ENCODE peak calls at places on chromosomes 1 and 21, in four cellular contexts. V is H9, N is IMR-90, L is mesendoderm. F is an unnamed sample.

GRCh38 chr1:31306278-31306677 is 9.4 kb downstream of the ZCCHC17 start:
- DNase-seq in L (no peak), N (peak), V (no peak), F (peak)

GRCh38 chr1:24926596-24927249 is 3.4 kb downstream of the RUNX3 start:
- DNase-seq in V (no peak), N (no peak), L (peak), F (no peak)

GRCh38 chr1:191498318-191498717 is 659.9 kb upstream of the RGS18 start:
- DNase-seq in V (no peak), L (no peak), N (peak), F (no peak)

GRCh38 chr1:82795503-82796149 is 994.9 kb downstream of the ADGRL2 start:
- DNase-seq in L (peak), V (no peak), N (no peak), F (no peak)

GRCh38 chr1:167617100-167617949 is 12.7 kb upstream of the RCSD1 start:
- DNase-seq in N (peak), L (peak), V (no peak), F (peak)

GRCh38 chr1:183444243-183444642 is 26.1 kb upstream of the NMNAT2 start:
- DNase-seq in V (no peak), L (peak), N (peak), F (peak)

GRCh38 chr1:210758761-210759160 is 375.2 kb downstream of the KCNH1 start:
- DNase-seq in L (no peak), V (no peak), N (no peak), F (peak)

GRCh38 chr1:27403065-27403726 is 10.8 kb downstream of the GPR3 start:
- DNase-seq in N (peak), L (peak), V (peak), F (peak)

GRCh38 chr21:39788383-39788782 is 43.4 kb downstream of the IGSF5 start:
- DNase-seq in L (peak), V (peak), N (peak), F (peak)

GRCh38 chr1:94926915-94927404 is at the start of gene CNN3:
- DNase-seq in L (peak), N (peak), V (peak), F (peak)

GRCh38 chr1:194062962-194063361 is 876.5 kb upstream of the B3GALT2 start:
- DNase-seq in V (no peak), L (no peak), N (no peak), F (no peak)

GRCh38 chr1:25428475-25429166 is 2.1 kb upstream of the MACO1 start:
- DNase-seq in L (no peak), N (no peak), V (no peak), F (no peak)

GRCh38 chr21:42525228-42525604 is 11.6 kb downstream of the SLC37A1 start:
- DNase-seq in V (no peak), N (peak), L (peak), F (peak)

GRCh38 chr1:117275055-117275454 is 64.3 kb upstream of the VTCN1 start:
- DNase-seq in V (no peak), L (no peak), N (peak), F (no peak)

GRCh38 chr1:107695341-107695740 is 269.6 kb downstream of the VAV3 start:
- DNase-seq in L (no peak), V (no peak), N (no peak), F (no peak)

GRCh38 chr1:224411766-224412165 is 22.8 kb downstream of the WDR26 start:
- DNase-seq in L (no peak), N (peak), V (no peak), F (no peak)

GRCh38 chr1:110645962-110646735 is 28.6 kb downstream of the KCNA3 start:
- DNase-seq in V (no peak), N (peak), L (no peak), F (no peak)

GRCh38 chr21:40043423-40043822 is 176.2 kb downstream of the PCP4 start:
- DNase-seq in N (no peak), L (peak), V (no peak), F (no peak)

GRCh38 chr1:66426231-66426853 is 107.6 kb upstream of the SGIP1 start:
- DNase-seq in L (no peak), V (no peak), N (no peak), F (no peak)

GRCh38 chr1:217981430-217981829 is 303.7 kb upstream of the RRP15 start:
- DNase-seq in V (no peak), L (no peak), N (no peak), F (no peak)

GRCh38 chr1:46466477-46467182 is 23.0 kb upstream of the DMBX1 start:
- DNase-seq in V (peak), L (peak), N (no peak), F (peak)

GRCh38 chr1:182193908-182194550 is 132.5 kb upstream of the ZNF648 start:
- DNase-seq in N (peak), L (no peak), V (no peak), F (peak)

GRCh38 chr1:40712405-40712944 is 21.0 kb downstream of the NFYC start:
- DNase-seq in V (no peak), N (no peak), L (no peak), F (no peak)

GRCh38 chr1:200053639-200054038 is 26.1 kb downstream of the NR5A2 start:
- DNase-seq in L (no peak), V (no peak), N (peak), F (no peak)

GRCh38 chr21:26169061-26169610 is 1.4 kb downstream of the APP start:
- DNase-seq in L (peak), V (peak), N (peak), F (peak)

GRCh38 chr1:55402117-55402516 is 187.0 kb upstream of the USP24 start:
- DNase-seq in V (no peak), N (peak), L (no peak), F (peak)

GRCh38 chr1:208089971-208090755 is 154.0 kb downstream of the PLXNA2 start:
- DNase-seq in N (peak), L (no peak), V (no peak), F (no peak)

GRCh38 chr1:156097499-156098178 is 15.4 kb upstream of the MEX3A start:
- DNase-seq in V (no peak), L (no peak), N (no peak), F (no peak)

GRCh38 chr1:152906023-152906565 is 2.3 kb upstream of the IVL start:
- DNase-seq in V (no peak), L (peak), N (peak), F (peak)

GRCh38 chr1:7474786-7475502 is 296.2 kb upstream of the VAMP3 start:
- DNase-seq in L (peak), N (no peak), V (no peak), F (no peak)

GRCh38 chr1:200150721-200151120 is 123.2 kb downstream of the NR5A2 start:
- DNase-seq in N (peak), V (no peak), L (peak), F (peak)

GRCh38 chr1:203692565-203693470 is 66.2 kb downstream of the ATP2B4 start:
- DNase-seq in L (peak), N (peak), V (no peak), F (peak)

GRCh38 chr1:43008425-43009108 is 49.9 kb upstream of the SLC2A1 start:
- DNase-seq in L (peak), V (peak), N (no peak), F (peak)

GRCh38 chr1:157520386-157520935 is 31.9 kb downstream of the FCRL5 start:
- DNase-seq in L (no peak), N (no peak), V (no peak), F (no peak)
- H3K23ac ChIP-seq in L (no peak), N (no peak), V (no peak), F (no peak)

DNA sequence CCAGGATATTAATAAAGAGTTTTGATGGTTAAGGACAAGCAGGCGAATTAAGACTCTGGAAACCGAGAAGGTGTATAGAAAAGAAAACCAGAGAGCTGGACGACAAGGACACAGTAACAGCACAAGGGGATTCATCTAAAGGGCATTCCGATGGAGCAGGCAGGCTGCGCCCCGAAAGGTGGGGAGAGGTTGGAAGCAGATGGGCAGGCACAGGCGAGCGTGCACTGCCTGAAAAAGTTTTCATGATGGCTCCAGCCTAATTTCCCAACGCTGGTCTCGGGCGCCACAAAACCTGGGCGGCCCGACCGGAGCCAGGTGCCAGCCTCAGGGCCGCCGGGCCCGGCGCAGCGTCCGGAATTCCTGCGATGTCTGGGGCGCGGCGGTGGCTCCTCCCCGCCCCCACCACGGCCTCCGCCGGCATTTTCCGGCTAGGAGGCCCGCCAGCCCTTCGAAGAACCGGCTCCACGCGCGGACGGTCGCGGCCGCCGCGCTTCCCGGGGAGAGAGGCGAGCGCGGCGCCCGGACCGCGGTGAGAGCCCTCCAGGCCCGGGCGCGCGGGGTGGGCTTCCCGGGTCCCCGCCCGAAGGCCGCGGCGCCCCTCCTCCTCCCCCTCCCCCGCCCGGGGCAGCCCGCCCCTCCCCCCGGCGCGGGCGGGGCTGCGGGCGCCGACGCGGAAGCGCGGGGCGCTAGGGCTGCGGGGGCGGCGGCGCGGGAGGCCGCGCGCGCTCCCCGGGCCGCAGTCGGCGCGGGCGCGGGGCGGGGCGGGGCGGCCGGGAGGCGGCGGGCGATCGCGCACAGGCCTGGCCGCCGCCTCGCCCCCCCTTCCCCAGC is 701 bp upstream of the DYRK1A start:
- DNase-seq in V (peak), N (peak), L (peak), F (peak)
- H3K23ac ChIP-seq in V (no peak), N (peak), L (peak), F (no peak)

GRCh38 chr1:3500265-3500835 is 45.9 kb downstream of the ARHGEF16 start:
- DNase-seq in V (no peak), L (no peak), N (no peak), F (no peak)
- H3K23ac ChIP-seq in V (no peak), L (no peak), N (no peak), F (no peak)

GRCh38 chr1:85058781-85059180 is 10.5 kb upstream of the MCOLN3 start:
- DNase-seq in L (no peak), N (no peak), V (no peak), F (no peak)

GRCh38 chr1:85060038-85060437 is 11.7 kb upstream of the MCOLN3 start:
- DNase-seq in L (no peak), V (no peak), N (no peak), F (no peak)

GRCh38 chr1:85058311-85058710 is 10.0 kb upstream of the MCOLN3 start:
- DNase-seq in V (no peak), L (no peak), N (no peak), F (no peak)

GRCh38 chr1:85061711-85062424 is 13.6 kb upstream of the MCOLN3 start:
- DNase-seq in N (peak), L (peak), V (peak), F (peak)

GRCh38 chr1:85059563-85059962 is 11.3 kb upstream of the MCOLN3 start:
- DNase-seq in V (no peak), N (no peak), L (no peak), F (no peak)
- H3K23ac ChIP-seq in V (no peak), N (no peak), L (no peak), F (no peak)

GRCh38 chr1:154999651-155000474 is 2.7 kb upstream of the ZBTB7B start:
- DNase-seq in L (peak), V (peak), N (no peak), F (peak)

GRCh38 chr1:155000475-155000724 is 2.2 kb upstream of the ZBTB7B start:
- DNase-seq in L (no peak), N (no peak), V (no peak), F (no peak)

GRCh38 chr1:155001688-155002474 is 721 bp upstream of the ZBTB7B start:
- DNase-seq in L (peak), V (peak), N (peak), F (peak)

GRCh38 chr1:155001438-155001687 is 1.2 kb upstream of the ZBTB7B start:
- DNase-seq in V (no peak), N (no peak), L (peak), F (no peak)

GRCh38 chr1:155000725-155001437 is 1.7 kb upstream of the ZBTB7B start:
- DNase-seq in V (peak), L (peak), N (peak), F (peak)
- H3K23ac ChIP-seq in V (no peak), L (peak), N (peak), F (no peak)

GRCh38 chr1:226061793-226062557 is 541 bp upstream of the H3-3A start:
- DNase-seq in N (peak), V (peak), L (peak), F (peak)
- H3K23ac ChIP-seq in N (peak), V (no peak), L (peak), F (no peak)

F was measured in trophoblast cell.